ENCODE peak calls at places on chromosomes 5 and 9, in nine cellular contexts. H is ovary; E is CD4-positive, CD25-positive, alpha-beta regulatory T cell; R is fibroblast of lung; K is IMR-90; O is breast epithelium; N is heart left ventricle; C is aorta; G is mesendoderm. T is an unnamed sample. For H3K4me1, the result is how much of the 10 kb centered on the place peaks cover.

GRCh38 chr5:122077451-122078115 is 476 bp downstream of the LOX start:
- DNase-seq in N (no peak), R (no peak), H (peak), C (peak), G (peak), O (no peak), E (no peak), K (no peak), T (peak)

GRCh38 chr9:133591116-133591910 is 17.9 kb downstream of the FAM163B start:
- DNase-seq in G (no peak), C (no peak), K (no peak), E (no peak), H (no peak), O (no peak), R (no peak), N (no peak), T (no peak)

GRCh38 chr9:108363321-108363720 is 492.5 kb downstream of the ACTL7B start:
- DNase-seq in O (no peak), H (no peak), K (no peak), R (no peak), E (no peak), N (no peak), G (no peak), C (no peak), T (no peak)

GRCh38 chr5:15241216-15241821 is 258.7 kb upstream of the FBXL7 start:
- DNase-seq in H (no peak), R (no peak), N (no peak), O (no peak), C (no peak), G (no peak), E (no peak), K (peak), T (no peak)

GRCh38 chr9:100277166-100277979 is 75.4 kb downstream of the TEX10 start:
- DNase-seq in E (no peak), O (no peak), R (peak), N (no peak), K (peak), H (no peak), C (no peak), G (no peak), T (no peak)

GRCh38 chr5:5017827-5018559 is 122.1 kb upstream of the ADAMTS16 start:
- DNase-seq in N (no peak), K (no peak), C (no peak), E (no peak), G (no peak), O (no peak), H (no peak), R (peak), T (no peak)

GRCh38 chr5:155293605-155294178 is 280.1 kb downstream of the KIF4B start:
- DNase-seq in K (no peak), C (no peak), R (no peak), N (no peak), G (no peak), O (no peak), H (no peak), E (no peak), T (no peak)

GRCh38 chr5:57032151-57032551 is 80.2 kb upstream of the MIER3 start:
- DNase-seq in N (no peak), R (no peak), E (no peak), O (no peak), K (no peak), G (no peak), C (no peak), H (no peak), T (no peak)

GRCh38 chr9:121637441-121638222 is 13.8 kb upstream of the DAB2IP start:
- DNase-seq in O (no peak), K (peak), N (no peak), G (no peak), C (no peak), R (peak), E (no peak), H (no peak), T (no peak)

GRCh38 chr9:119164716-119165115 is 204.5 kb downstream of the BRINP1 start:
- DNase-seq in E (no peak), R (no peak), N (no peak), O (no peak), K (no peak), G (no peak), H (no peak), C (no peak), T (no peak)

GRCh38 chr5:448061-448765 is 5.2 kb downstream of the EXOC3 start:
- DNase-seq in H (peak), G (no peak), R (no peak), E (no peak), K (no peak), O (no peak), N (peak), C (peak), T (no peak)
- H3K4me1 ChIP-seq in H (under half), G (under half), R (under half), E (under half), K (under half), O (under half), N (under half), C (under half), T (under half)

GRCh38 chr5:149486726-149487635 is 64.3 kb downstream of the CSNK1A1 start:
- DNase-seq in R (peak), G (peak), C (no peak), O (no peak), N (no peak), H (no peak), E (no peak), K (peak), T (no peak)
- H3K27ac ChIP-seq in R (peak), G (no peak), C (peak), O (peak), N (peak), H (peak), E (no peak), K (peak), T (no peak)

DNA sequence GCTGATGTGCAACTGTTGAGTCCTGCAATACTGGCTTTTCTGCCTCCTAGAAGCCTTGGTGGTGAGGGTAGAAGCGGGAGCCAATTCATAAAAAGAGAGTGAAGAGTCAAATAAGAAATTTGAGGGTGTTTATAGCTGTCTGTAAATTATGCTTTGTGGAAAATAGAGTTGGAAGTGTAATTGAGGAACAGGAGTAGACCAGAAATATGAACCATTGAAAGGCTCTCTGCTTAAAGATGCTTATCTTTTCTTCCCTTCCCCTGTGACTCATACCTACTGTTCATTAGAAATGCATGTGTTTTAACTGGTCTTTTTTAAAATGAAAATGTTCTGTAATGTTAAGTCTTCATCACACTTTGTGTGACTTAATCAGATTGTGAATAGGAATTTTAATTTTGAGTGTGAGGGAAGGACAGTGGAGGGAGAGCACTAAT is 80.2 kb downstream of the ZCCHC7 start:
- DNase-seq in H (no peak), G (peak), O (no peak), R (peak), N (no peak), C (no peak), E (no peak), K (peak), T (no peak)
- H3K4me1 ChIP-seq in H (under half), G (under half), O (under half), R (under half), N (under half), C (under half), E (under half), K (under half), T (under half)

DNA sequence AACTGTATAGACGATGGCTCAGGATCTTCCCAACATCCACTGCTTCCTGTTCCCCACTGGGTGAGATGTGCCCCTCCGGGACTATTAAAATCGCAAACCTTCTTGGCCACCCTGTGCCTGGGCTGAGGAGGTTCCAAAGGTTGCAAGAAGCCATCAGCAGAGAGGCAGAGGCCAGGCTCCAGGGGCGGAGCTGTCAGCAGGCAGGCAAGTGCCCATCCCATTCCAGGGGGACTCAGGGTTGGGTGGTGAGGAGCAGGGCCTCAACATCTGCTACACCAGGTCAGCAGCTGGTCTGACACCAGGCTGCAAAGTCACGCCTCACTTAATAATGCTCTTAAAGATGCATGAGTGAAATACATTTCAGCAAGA is 2.2 kb downstream of the BTNL3 start:
- DNase-seq in O (no peak), N (no peak), K (no peak), H (no peak), R (no peak), C (no peak), E (no peak), G (no peak), T (no peak)
- H3K27ac ChIP-seq in O (no peak), N (no peak), K (no peak), H (no peak), R (no peak), C (no peak), E (no peak), G (no peak), T (no peak)

DNA sequence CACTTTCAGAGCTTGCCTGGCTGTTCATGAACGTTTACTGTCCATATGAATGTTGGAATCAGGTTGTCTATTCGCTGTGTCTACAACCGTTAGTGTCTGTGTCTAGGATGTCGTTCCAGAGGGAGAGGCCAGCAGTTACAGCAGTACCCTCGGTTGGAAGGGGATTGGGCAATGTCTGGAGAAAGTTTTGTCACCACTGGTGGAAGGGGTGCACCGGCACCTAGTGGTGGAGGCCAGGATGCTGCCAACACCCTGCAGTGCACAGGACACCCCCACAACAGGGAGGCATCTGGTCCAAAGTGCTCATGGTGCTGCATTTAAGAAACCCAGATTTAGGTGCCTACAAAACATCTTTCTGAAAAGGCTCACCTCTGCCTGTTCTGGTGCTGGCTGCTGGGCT is 220.7 kb downstream of the FANCC start:
- DNase-seq in E (no peak), N (no peak), H (no peak), O (no peak), K (no peak), C (no peak), G (no peak), R (no peak), T (no peak)
- H3K4me1 ChIP-seq in E (under half), N (under half), H (under half), O (under half), K (under half), C (under half), G (under half), R (under half), T (half or more)

GRCh38 chr9:613771-614347 is 227.6 kb upstream of the DMRT1 start:
- DNase-seq in C (peak), E (peak), K (peak), R (peak), O (peak), G (peak), H (peak), N (peak), T (peak)
- H3K27ac ChIP-seq in C (peak), E (no peak), K (no peak), R (no peak), O (peak), G (no peak), H (peak), N (peak), T (peak)

GRCh38 chr9:71202931-71203330 is 81.5 kb upstream of the TRPM3 start:
- DNase-seq in G (no peak), R (peak), O (no peak), H (no peak), N (no peak), E (no peak), K (no peak), C (no peak), T (no peak)
- H3K4me1 ChIP-seq in G (under half), R (under half), O (under half), H (under half), N (under half), E (under half), K (under half), C (under half), T (under half)

DNA sequence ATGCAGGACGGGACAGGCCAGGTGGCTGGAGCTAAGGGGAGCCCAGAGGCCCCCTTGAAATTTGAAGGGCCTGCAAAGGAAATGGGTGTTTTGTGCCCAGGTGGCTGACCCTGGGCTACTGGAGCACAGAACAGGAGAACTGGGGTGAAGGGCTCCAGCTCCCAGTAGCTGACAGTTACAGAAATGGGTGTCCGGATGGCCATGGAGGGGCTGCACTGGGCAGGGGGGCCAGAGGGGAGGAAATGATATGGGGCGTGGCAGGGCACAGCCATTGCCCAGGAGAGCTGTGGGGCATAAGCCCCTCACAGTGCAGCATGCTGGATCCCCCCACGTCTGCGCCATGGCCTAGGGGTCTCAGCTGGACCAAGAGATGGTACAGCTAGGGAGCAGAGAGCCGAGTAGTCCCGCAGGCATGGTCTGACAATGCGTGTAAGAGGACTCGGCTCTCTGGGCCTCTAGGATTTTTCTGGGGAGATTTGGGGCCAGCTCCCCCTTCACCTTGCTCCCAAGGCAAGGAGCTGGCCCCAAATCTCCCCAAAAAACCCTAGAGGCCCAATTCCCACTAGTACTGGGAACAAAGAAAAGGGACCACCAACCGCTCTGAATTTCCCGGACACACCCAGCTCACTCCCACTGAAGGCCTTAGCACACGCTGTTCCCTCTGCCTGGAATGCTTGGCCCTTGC is 7.9 kb upstream of the CARD19 start:
- DNase-seq in N (no peak), E (no peak), O (peak), R (no peak), H (peak), K (no peak), G (no peak), C (peak), T (peak)
- H3K27ac ChIP-seq in N (no peak), E (no peak), O (no peak), R (no peak), H (no peak), K (no peak), G (no peak), C (no peak), T (no peak)